ENCODE peak calls at places on chromosome 21, in six cellular contexts. T is small intestine; M is OCI-LY7; I is CD8-positive, alpha-beta T cell; L is AG04450; P is T-helper 17 cell. N is an unnamed sample. For H3K9me3, the result is how much of the 10 kb centered on the place peaks cover.

GRCh38 chr21:35721701-35722100 is 338.6 kb downstream of the SETD4 start:
- DNase-seq in T (no peak), M (no peak), I (no peak), L (no peak), P (no peak), N (no peak)

GRCh38 chr21:33643658-33644311 is 1.5 kb downstream of the ITSN1 start:
- DNase-seq in T (no peak), M (no peak), I (no peak), L (no peak), P (no peak), N (no peak)

GRCh38 chr21:34510148-34511142 is 1.6 kb downstream of the KCNE1 start:
- DNase-seq in T (peak), M (peak), I (no peak), L (no peak), P (no peak), N (peak)

GRCh38 chr21:38379171-38379570 is 119.1 kb downstream of the ERG start:
- DNase-seq in T (no peak), M (no peak), I (no peak), L (no peak), P (no peak), N (no peak)

GRCh38 chr21:27571706-27572105 is 604.8 kb upstream of the ADAMTS5 start:
- DNase-seq in T (no peak), M (no peak), I (no peak), L (peak), P (no peak), N (no peak)

GRCh38 chr21:36630485-36631206 is 68.3 kb upstream of the SIM2 start:
- DNase-seq in T (peak), M (peak), I (peak), L (no peak), P (peak), N (peak)

GRCh38 chr21:46603228-46603627 is 1.7 kb downstream of the S100B start:
- DNase-seq in T (no peak), M (no peak), I (no peak), L (no peak), P (no peak), N (no peak)

GRCh38 chr21:31922881-31923280 is 50.1 kb downstream of the HUNK start:
- DNase-seq in T (no peak), M (no peak), I (no peak), L (no peak), P (no peak), N (no peak)

GRCh38 chr21:30779269-30779668 is 24.0 kb upstream of the KRTAP21-1 start:
- DNase-seq in T (peak), M (no peak), I (no peak), L (no peak), P (no peak), N (no peak)
- H3K9me3 ChIP-seq in T (under half), M (under half), I (under half), L (under half), P (under half), N (under half)

DNA sequence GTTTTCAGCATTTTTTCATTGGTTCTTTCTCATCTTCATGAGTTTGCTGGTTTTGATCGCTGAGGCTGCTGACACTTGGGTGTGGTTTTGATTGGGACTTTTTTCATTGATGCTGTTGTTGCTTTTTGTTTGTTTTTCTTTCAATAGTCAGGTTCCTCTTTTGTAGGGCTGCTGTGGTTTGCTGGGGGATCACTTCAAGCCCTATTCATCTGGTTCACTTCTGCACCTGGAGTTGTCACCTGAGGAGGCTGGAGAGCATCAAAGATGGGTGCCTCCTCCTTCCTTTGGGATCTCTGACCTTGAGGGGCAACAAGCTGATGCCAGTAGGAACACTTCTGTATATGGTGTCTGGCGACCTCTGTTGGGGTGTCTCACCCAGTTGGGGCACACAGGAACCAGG is 1279.9 kb upstream of the TMPRSS15 start:
- DNase-seq in T (no peak), M (no peak), I (no peak), L (no peak), P (no peak), N (no peak)
- H3K9me3 ChIP-seq in T (under half), M (under half), I (under half), L (under half), P (under half), N (under half)

DNA sequence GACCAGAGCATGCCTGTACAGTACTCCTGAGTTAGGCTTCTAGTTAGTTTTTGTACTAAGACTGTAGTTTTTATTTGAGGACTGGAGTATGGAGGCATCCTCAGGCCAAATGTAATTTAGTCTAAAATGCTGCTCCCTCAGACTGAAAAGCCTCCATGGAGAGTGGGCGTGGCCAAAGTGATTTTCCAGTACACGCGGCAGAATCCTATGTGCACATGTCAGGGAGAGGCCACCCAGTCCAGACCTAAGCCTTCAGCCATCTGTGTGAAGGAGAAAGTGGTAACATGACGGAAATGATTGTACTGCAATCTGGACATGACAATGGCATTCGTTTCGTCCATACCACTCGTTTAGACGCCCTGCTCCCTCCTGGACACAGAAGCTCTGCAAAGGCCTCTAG is 56.2 kb downstream of the PCP4 start:
- DNase-seq in T (no peak), M (no peak), I (no peak), L (no peak), P (no peak), N (no peak)
- H3K9me3 ChIP-seq in T (under half), M (under half), I (under half), L (half or more), P (under half), N (under half)

GRCh38 chr21:8994640-8995511 is 1526.5 kb upstream of the TPTE start:
- DNase-seq in T (no peak), M (no peak), I (no peak), L (no peak), P (no peak), N (no peak)

GRCh38 chr21:8991968-8992621 is 1529.3 kb upstream of the TPTE start:
- DNase-seq in T (no peak), M (no peak), I (no peak), L (no peak), P (no peak), N (no peak)

GRCh38 chr21:8993943-8994639 is 1527.3 kb upstream of the TPTE start:
- DNase-seq in T (no peak), M (no peak), I (no peak), L (no peak), P (no peak), N (no peak)

GRCh38 chr21:8992731-8993174 is 1528.6 kb upstream of the TPTE start:
- DNase-seq in T (no peak), M (no peak), I (no peak), L (no peak), P (no peak), N (no peak)

DNA sequence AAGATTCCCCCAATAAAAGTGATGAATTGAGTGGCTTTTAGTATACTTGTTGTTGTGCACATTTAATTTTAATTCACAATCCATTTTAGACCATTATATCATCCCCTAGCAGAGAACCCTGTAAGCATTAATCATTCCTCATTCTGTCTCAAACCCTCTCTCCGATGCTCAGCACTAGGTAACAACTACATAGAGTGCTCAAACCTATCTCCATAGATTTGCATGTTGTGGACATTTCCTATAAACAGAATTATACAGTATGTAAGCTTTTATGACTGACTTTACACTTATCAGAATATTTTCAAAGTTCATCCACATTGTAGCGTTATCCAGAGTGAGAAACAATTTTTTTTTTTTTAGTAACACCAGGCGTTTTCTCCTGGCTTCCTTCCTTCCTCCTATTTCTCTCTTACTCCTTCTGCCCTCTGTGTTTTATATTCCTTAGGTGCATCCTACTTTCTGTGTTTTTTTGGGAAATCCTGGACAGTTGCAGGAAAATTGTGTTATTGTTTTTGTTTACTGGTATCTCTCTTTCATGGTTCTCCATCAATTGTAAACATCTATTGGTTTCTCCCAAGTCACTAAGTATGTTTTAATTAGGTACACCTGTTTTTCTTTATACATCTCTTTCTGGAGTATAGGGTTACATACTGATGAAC is 1528.0 kb upstream of the TPTE start:
- DNase-seq in T (no peak), M (no peak), I (no peak), L (no peak), P (no peak), N (no peak)
- H3K9me3 ChIP-seq in T (under half), M (half or more), I (under half), L (under half), P (under half), N (under half)

GRCh38 chr21:44664691-44665090 is 2.0 kb downstream of the KRTAP12-2 start:
- DNase-seq in T (no peak), M (no peak), I (no peak), L (no peak), P (no peak), N (no peak)

GRCh38 chr21:44666401-44667320 is at the start of gene KRTAP12-2:
- DNase-seq in T (no peak), M (no peak), I (no peak), L (no peak), P (no peak), N (no peak)

GRCh38 chr21:44671911-44672310 is 5.2 kb upstream of the KRTAP12-2 start:
- DNase-seq in T (no peak), M (no peak), I (no peak), L (no peak), P (no peak), N (no peak)

GRCh38 chr21:44670642-44671432 is 4.1 kb upstream of the KRTAP12-2 start:
- DNase-seq in T (no peak), M (no peak), I (no peak), L (no peak), P (no peak), N (no peak)

DNA sequence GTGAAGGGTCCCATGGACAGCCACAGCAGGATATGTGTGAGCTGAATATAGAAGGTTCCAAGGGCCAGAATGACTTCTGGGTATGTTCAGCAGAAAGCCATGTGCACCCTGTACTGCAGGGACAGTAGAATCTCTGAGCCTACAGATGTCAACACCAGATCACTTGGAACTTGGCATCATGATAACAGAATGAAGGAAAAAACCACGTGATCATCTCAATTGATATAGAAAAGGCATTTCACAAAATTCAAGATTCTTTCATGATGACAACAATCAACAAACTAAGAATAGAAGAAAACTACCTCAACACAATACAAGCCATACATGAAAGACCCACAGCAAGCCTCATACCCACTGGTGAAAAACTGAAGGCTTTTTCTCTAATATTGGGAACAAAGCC is 885 bp upstream of the KRTAP12-2 start:
- DNase-seq in T (no peak), M (no peak), I (no peak), L (no peak), P (no peak), N (no peak)
- H3K9me3 ChIP-seq in T (under half), M (under half), I (under half), L (under half), P (under half), N (under half)

GRCh38 chr21:45105906-45106485 is 31.6 kb downstream of the ADARB1 start:
- DNase-seq in T (no peak), M (no peak), I (no peak), L (no peak), P (no peak), N (no peak)

GRCh38 chr21:45109831-45110492 is 35.6 kb downstream of the ADARB1 start:
- DNase-seq in T (no peak), M (peak), I (peak), L (no peak), P (no peak), N (no peak)

GRCh38 chr21:45108808-45109800 is 34.7 kb downstream of the ADARB1 start:
- DNase-seq in T (no peak), M (no peak), I (peak), L (no peak), P (no peak), N (no peak)

GRCh38 chr21:45110873-45111624 is 36.7 kb downstream of the ADARB1 start:
- DNase-seq in T (no peak), M (peak), I (no peak), L (no peak), P (no peak), N (no peak)

DNA sequence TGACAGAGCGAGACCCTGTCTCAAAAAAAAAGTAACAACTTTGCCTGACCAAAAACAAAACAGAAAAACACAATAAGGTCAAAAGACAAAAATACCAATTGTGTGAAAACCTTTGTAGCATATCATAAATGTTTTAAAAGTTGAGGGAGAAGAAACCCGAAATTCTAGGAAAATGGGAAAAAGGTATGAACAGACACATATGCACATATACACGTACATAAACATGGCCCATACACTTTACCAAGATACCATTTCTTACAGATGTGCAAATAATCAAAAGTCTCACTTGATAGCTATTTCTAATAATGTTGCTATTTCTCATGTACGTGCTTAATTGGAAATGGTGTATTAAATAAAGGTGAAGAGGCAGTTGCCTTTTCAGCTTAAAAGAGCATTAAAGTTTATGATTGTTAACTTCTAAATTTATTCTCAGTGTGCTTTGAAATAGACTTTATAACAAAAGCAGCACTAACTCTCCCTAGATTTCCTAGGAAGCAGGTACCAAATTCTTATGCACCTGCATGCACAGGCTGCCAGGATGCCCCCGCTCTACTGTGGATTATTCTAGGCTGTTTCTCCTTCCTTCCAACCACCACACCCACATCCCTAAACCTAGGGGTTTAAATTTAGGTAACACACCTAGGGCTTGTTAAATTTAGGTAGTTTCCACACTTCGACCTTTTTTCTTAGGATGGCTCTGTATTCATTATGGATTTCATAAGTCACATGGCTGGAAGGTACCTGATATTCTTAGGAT is 33.8 kb downstream of the ADARB1 start:
- DNase-seq in T (no peak), M (no peak), I (no peak), L (no peak), P (no peak), N (no peak)
- H3K9me3 ChIP-seq in T (under half), M (under half), I (under half), L (under half), P (under half), N (under half)

GRCh38 chr21:42581676-42582371 is 68.2 kb downstream of the SLC37A1 start:
- DNase-seq in T (no peak), M (no peak), I (no peak), L (no peak), P (no peak), N (no peak)
- H3K9me3 ChIP-seq in T (under half), M (under half), I (under half), L (under half), P (under half), N (under half)

GRCh38 chr21:16061194-16061593 is 331.4 kb downstream of the USP25 start:
- DNase-seq in T (no peak), M (no peak), I (no peak), L (no peak), P (no peak), N (no peak)
- H3K9me3 ChIP-seq in T (under half), M (under half), I (under half), L (under half), P (under half), N (under half)

GRCh38 chr21:44653123-44653522 is 1.3 kb downstream of the KRTAP12-4 start:
- DNase-seq in T (no peak), M (peak), I (no peak), L (no peak), P (no peak), N (no peak)
- H3K9me3 ChIP-seq in T (under half), M (under half), I (under half), L (under half), P (under half), N (under half)

DNA sequence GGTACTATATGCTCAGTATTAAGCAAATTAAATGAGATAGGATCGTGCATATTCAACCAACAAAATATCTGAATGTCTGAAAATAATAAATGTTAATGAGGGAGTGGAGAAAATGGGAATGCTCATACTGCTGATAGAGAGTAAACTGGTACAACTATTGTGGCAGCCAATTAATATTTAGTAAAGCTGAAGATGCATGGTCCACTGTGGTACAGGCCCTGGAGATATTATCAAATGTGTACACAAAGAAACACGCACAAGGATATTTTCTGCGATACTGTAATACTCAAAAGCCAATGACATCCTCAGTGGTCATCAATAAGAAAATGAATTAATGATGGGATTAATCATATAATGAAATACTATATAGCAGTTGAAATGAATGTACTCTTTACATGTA is 25.1 kb downstream of the MRPL39 start:
- DNase-seq in T (no peak), M (no peak), I (no peak), L (no peak), P (no peak), N (no peak)
- H3K9me3 ChIP-seq in T (under half), M (under half), I (under half), L (under half), P (under half), N (under half)

N was measured in heart right ventricle.